ENCODE peak calls at places on chromosome 9, in nine cellular contexts. K, M, D, I, Y, Q, F, X and R are unnamed samples.

GRCh38 chr9:85469041-85469440 is 272.7 kb downstream of the AGTPBP1 start:
- DNase-seq in Q (no peak), F (no peak), I (no peak), M (no peak), K (no peak), X (no peak), Y (no peak), D (no peak), R (no peak)

GRCh38 chr9:30628915-30629564 is 1755.4 kb upstream of the ACO1 start:
- DNase-seq in M (no peak), D (no peak), X (no peak), K (no peak), Q (no peak), F (no peak), I (no peak), Y (no peak), R (no peak)

GRCh38 chr9:127345566-127345965 is 51.4 kb upstream of the SLC2A8 start:
- DNase-seq in F (no peak), Q (no peak), K (no peak), Y (no peak), X (no peak), M (no peak), D (no peak), I (no peak), R (no peak)

GRCh38 chr9:86407022-86407421 is 52.8 kb upstream of the TUT7 start:
- DNase-seq in D (no peak), Y (peak; percentile 73), M (peak; percentile 71), F (no peak), X (peak; percentile 22), Q (peak; percentile 71), K (peak; percentile 43), I (no peak), R (peak; percentile 49)

GRCh38 chr9:127154390-127155191 is 32.2 kb upstream of the ANGPTL2 start:
- DNase-seq in M (peak; percentile 60), K (peak; percentile 47), X (no peak), I (no peak), F (no peak), D (no peak), Y (peak; percentile 58), Q (peak; percentile 63), R (peak; percentile 68)

GRCh38 chr9:135877776-135878527 is 29.4 kb downstream of the CAMSAP1 start:
- DNase-seq in Y (no peak), K (no peak), D (no peak), F (no peak), X (no peak), I (no peak), M (no peak), Q (no peak), R (no peak)

GRCh38 chr9:135904121-135904520 is 3.2 kb downstream of the CAMSAP1 start:
- DNase-seq in D (no peak), Q (no peak), Y (no peak), K (no peak), I (no peak), M (no peak), X (no peak), F (no peak), R (no peak)

GRCh38 chr9:11618241-11618805 is 1005.5 kb upstream of the PTPRD start:
- DNase-seq in X (no peak), K (no peak), M (no peak), D (no peak), Y (no peak), I (no peak), Q (no peak), F (no peak), R (no peak)

GRCh38 chr9:125755340-125755739 is 8.2 kb downstream of the PBX3 start:
- DNase-seq in X (no peak), I (no peak), Q (no peak), F (no peak), Y (no peak), D (no peak), K (no peak), M (no peak), R (no peak)

GRCh38 chr9:132760057-132760456 is 89.8 kb downstream of the GTF3C4 start:
- DNase-seq in F (no peak), M (no peak), Q (no peak), Y (no peak), D (no peak), I (no peak), K (no peak), X (no peak), R (no peak)

GRCh38 chr9:89756891-89757537 is 152.2 kb downstream of the GADD45G start:
- DNase-seq in K (no peak), I (no peak), Y (no peak), Q (no peak), M (no peak), F (no peak), X (no peak), D (no peak), R (no peak)

GRCh38 chr9:21964925-21965385 is 29.2 kb downstream of the CDKN2A start:
- DNase-seq in M (peak; percentile 51), D (no peak), F (no peak), Y (no peak), I (no peak), X (no peak), K (no peak), Q (no peak), R (no peak)

GRCh38 chr9:136088939-136089696 is 6.0 kb downstream of the NACC2 start:
- DNase-seq in M (no peak), D (no peak), Q (no peak), F (no peak), X (no peak), K (no peak), Y (no peak), I (no peak), R (no peak)

GRCh38 chr9:90966475-90967150 is 165.0 kb downstream of the SYK start:
- DNase-seq in M (peak; percentile 61), X (no peak), Y (no peak), F (no peak), Q (peak; percentile 45), K (no peak), I (no peak), D (no peak), R (peak; percentile 44)

GRCh38 chr9:2290382-2290781 is 275.2 kb downstream of the SMARCA2 start:
- DNase-seq in Y (no peak), D (no peak), X (no peak), M (no peak), I (peak; percentile 24), K (no peak), F (no peak), Q (no peak), R (no peak)

GRCh38 chr9:108836771-108837170 is 19.0 kb downstream of the ACTL7B start:
- DNase-seq in K (no peak), D (no peak), Y (peak; percentile 42), X (no peak), M (peak; percentile 38), F (no peak), I (no peak), Q (no peak), R (no peak)

GRCh38 chr9:134403292-134403681 is 77.0 kb downstream of the RXRA start:
- DNase-seq in D (no peak), X (no peak), I (no peak), M (no peak), K (no peak), Y (no peak), F (no peak), Q (no peak), R (no peak)

GRCh38 chr9:125763373-125763772 is 16.2 kb downstream of the PBX3 start:
- DNase-seq in M (peak; percentile 15), X (peak; percentile 9), Y (peak; percentile 41), Q (no peak), D (no peak), K (no peak), F (no peak), I (peak; percentile 96), R (no peak)

GRCh38 chr9:137318976-137319375 is 16.9 kb upstream of the NRARP start:
- DNase-seq in D (no peak), Q (peak; percentile 53), X (peak; percentile 44), F (no peak), M (no peak), Y (no peak), K (peak; percentile 31), I (no peak), R (peak; percentile 48)

GRCh38 chr9:99054581-99054980 is 50.3 kb upstream of the TGFBR1 start:
- DNase-seq in K (no peak), F (no peak), I (no peak), D (no peak), Q (no peak), X (no peak), Y (peak; percentile 18), M (peak; percentile 70), R (no peak)

GRCh38 chr9:81906656-81907055 is 21.6 kb upstream of the SPATA31D4 start:
- DNase-seq in Q (no peak), D (no peak), Y (peak; percentile 22), K (no peak), F (no peak), M (peak; percentile 37), X (no peak), I (no peak), R (peak; percentile 38)